ENCODE peak calls at places on chromosome 6, in five cellular contexts. U is Peyer's patch, T is left lung, K is SJSA1, X is neural progenitor cell. E is an unnamed sample. For H3K27me3 and H3K4me1, the result is how much of the 10 kb centered on the place peaks cover.

GRCh38 chr6:105981002-105981887 is 104.9 kb upstream of the PRDM1 start:
- DNase-seq in U (peak), T (no peak), K (no peak), X (peak), E (no peak)

GRCh38 chr6:22877946-22878705 is 308.8 kb downstream of the HDGFL1 start:
- DNase-seq in U (no peak), T (no peak), K (peak), X (no peak), E (no peak)

GRCh38 chr6:37807656-37808055 is 11.9 kb upstream of the ZFAND3 start:
- DNase-seq in U (no peak), T (no peak), K (no peak), X (no peak), E (no peak)

GRCh38 chr6:35590622-35591066 is 77.9 kb upstream of the TULP1 start:
- DNase-seq in U (peak), T (no peak), K (no peak), X (no peak), E (no peak)

GRCh38 chr6:1062786-1063545 is 248.9 kb upstream of the FOXQ1 start:
- DNase-seq in U (no peak), T (no peak), K (no peak), X (peak), E (no peak)

GRCh38 chr6:72547020-72547419 is 74.8 kb upstream of the KCNQ5 start:
- DNase-seq in U (no peak), T (no peak), K (no peak), X (no peak), E (no peak)

GRCh38 chr6:118770112-118770788 is 118.9 kb upstream of the CEP85L start:
- DNase-seq in U (no peak), T (no peak), K (no peak), X (no peak), E (no peak)

GRCh38 chr6:164889980-164890379 is 419.4 kb downstream of the C6orf118 start:
- DNase-seq in U (no peak), T (no peak), K (no peak), X (no peak), E (no peak)

GRCh38 chr6:86937219-86938079 is at the start of gene HTR1E:
- DNase-seq in U (no peak), T (no peak), K (peak), X (peak), E (peak)

GRCh38 chr6:119247504-119247903 is 102.1 kb downstream of the MAN1A1 start:
- DNase-seq in U (no peak), T (no peak), K (no peak), X (no peak), E (no peak)

GRCh38 chr6:109794201-109794926 is 103.3 kb downstream of the FIG4 start:
- DNase-seq in U (no peak), T (no peak), K (no peak), X (no peak), E (peak)

GRCh38 chr6:169368200-169368599 is 114.6 kb upstream of the THBS2 start:
- DNase-seq in U (no peak), T (no peak), K (no peak), X (no peak), E (no peak)

GRCh38 chr6:28982476-28983266 is 22.4 kb downstream of the ZNF311 start:
- DNase-seq in U (no peak), T (no peak), K (no peak), X (peak), E (peak)

GRCh38 chr6:4135665-4136353 is 434 bp upstream of the ECI2 start:
- DNase-seq in U (peak), T (peak), K (peak), X (peak), E (peak)

GRCh38 chr6:39296745-39297640 is 17.2 kb downstream of the KCNK17 start:
- DNase-seq in U (no peak), T (no peak), K (no peak), X (no peak), E (no peak)

GRCh38 chr6:36320475-36320874 is 16.2 kb downstream of the BNIP5 start:
- DNase-seq in U (no peak), T (no peak), K (no peak), X (no peak), E (no peak)

GRCh38 chr6:137552146-137552545 is 58.0 kb upstream of the OLIG3 start:
- DNase-seq in U (no peak), T (no peak), K (no peak), X (no peak), E (no peak)
- H3K27me3 ChIP-seq in U (under half), T (under half), K (under half), X (under half), E (under half)

GRCh38 chr6:41963371-41963770 is 21.8 kb upstream of the CCND3 start:
- DNase-seq in U (peak), T (no peak), K (no peak), X (no peak), E (no peak)
- H3K4me1 ChIP-seq in U (under half), T (under half), K (under half), X (under half), E (under half)

GRCh38 chr6:133895573-133896343 is 6.8 kb downstream of the TCF21 start:
- DNase-seq in U (no peak), T (no peak), K (no peak), X (peak), E (no peak)

GRCh38 chr6:133894369-133894768 is 5.5 kb downstream of the TCF21 start:
- DNase-seq in U (no peak), T (no peak), K (no peak), X (no peak), E (no peak)

GRCh38 chr6:133896344-133896721 is 7.4 kb downstream of the TCF21 start:
- DNase-seq in U (no peak), T (no peak), K (no peak), X (no peak), E (no peak)

GRCh38 chr6:133893324-133893692 is 4.4 kb downstream of the TCF21 start:
- DNase-seq in U (no peak), T (no peak), K (no peak), X (no peak), E (no peak)

GRCh38 chr6:133894795-133895401 is 6.0 kb downstream of the TCF21 start:
- DNase-seq in U (no peak), T (no peak), K (no peak), X (no peak), E (no peak)
- H3K27me3 ChIP-seq in U (under half), T (half or more), K (under half), X (half or more), E (under half)

GRCh38 chr6:108656834-108657233 is 96.1 kb downstream of the FOXO3 start:
- DNase-seq in U (no peak), T (no peak), K (no peak), X (no peak), E (no peak)
- H3K4me1 ChIP-seq in U (under half), T (half or more), K (under half), X (under half), E (under half)

GRCh38 chr6:149951626-149952025 is 9.8 kb downstream of the ULBP2 start:
- DNase-seq in U (no peak), T (no peak), K (no peak), X (no peak), E (no peak)

GRCh38 chr6:149948616-149949015 is 6.8 kb downstream of the ULBP2 start:
- DNase-seq in U (no peak), T (no peak), K (no peak), X (no peak), E (no peak)

GRCh38 chr6:149951096-149951495 is 9.3 kb downstream of the ULBP2 start:
- DNase-seq in U (no peak), T (no peak), K (no peak), X (no peak), E (no peak)

GRCh38 chr6:149948011-149948410 is 6.2 kb downstream of the ULBP2 start:
- DNase-seq in U (no peak), T (no peak), K (no peak), X (no peak), E (no peak)

GRCh38 chr6:149950423-149950822 is 8.6 kb downstream of the ULBP2 start:
- DNase-seq in U (peak), T (no peak), K (no peak), X (no peak), E (no peak)
- H3K27me3 ChIP-seq in U (under half), T (half or more), K (under half), X (half or more), E (under half)

GRCh38 chr6:13352165-13352564 is 23.8 kb upstream of the TBC1D7 start:
- DNase-seq in U (no peak), T (no peak), K (no peak), X (no peak), E (no peak)
- H3K4me1 ChIP-seq in U (under half), T (under half), K (under half), X (under half), E (under half)

DNA sequence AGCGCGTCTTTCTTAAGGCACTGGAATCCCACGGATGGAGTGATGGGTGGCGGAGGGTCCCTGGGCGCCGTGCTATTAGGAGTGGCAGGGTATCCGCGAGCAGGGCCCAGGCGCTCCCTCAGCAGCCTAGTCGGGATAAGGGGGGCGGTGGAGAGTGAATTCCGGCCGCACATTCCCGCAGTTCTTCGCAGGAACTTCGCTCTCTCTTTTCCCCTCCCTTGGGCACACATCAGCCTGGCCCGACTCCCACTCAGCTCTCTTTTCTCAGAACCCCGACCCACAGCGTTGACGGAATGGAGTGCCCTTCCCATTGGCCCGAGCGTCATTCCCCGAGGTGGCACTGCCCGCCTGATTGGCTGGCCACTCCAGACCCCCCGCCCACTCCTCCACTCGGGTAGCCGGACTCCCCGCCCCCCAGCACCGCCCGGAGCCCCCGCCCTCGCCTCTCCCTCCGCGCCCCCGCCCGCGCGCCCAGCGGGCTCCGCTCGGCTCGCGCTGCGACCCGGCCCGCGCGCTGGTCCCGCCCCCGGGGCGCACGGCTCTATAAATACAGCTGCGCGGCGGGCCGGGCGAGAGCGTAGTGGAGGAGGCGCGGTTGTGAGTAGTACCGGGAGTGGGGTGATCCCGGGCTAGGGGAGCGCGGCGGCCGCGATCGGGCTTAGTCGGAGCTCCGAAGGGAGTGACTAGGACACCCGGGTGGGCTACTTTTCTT is at the start of gene ID4:
- DNase-seq in U (peak), T (peak), K (peak), X (peak), E (no peak)
- H3K27me3 ChIP-seq in U (under half), T (half or more), K (under half), X (under half), E (under half)

E was measured in Karpas-422.